ENCODE peak calls at places on chromosomes 12 and 14, in seven cellular contexts. D is HepG2, I is HCT116, O is WTC11, S is H1, U is K562, W is GM12878. E is an unnamed sample.

GRCh38 chr14:61706096-61706690 is 10.9 kb downstream of the HIF1A start:
- DNase-seq in O (no peak), I (no peak), W (no peak), S (no peak), U (no peak), D (no peak), E (no peak)

GRCh38 chr12:68899251-68899771 is 33.7 kb downstream of the CPM start:
- DNase-seq in D (peak), U (no peak), I (peak), S (no peak), W (no peak), O (no peak), E (no peak)

GRCh38 chr12:92784795-92785562 is 82.2 kb downstream of the PLEKHG7 start:
- DNase-seq in S (peak), D (peak), O (no peak), I (peak), U (peak), W (peak), E (peak)

GRCh38 chr12:116919706-116920485 is 9.1 kb downstream of the FBXW8 start:
- DNase-seq in W (no peak), S (no peak), D (no peak), O (no peak), I (no peak), U (no peak), E (no peak)

GRCh38 chr12:6295187-6295811 is 15.2 kb upstream of the PLEKHG6 start:
- DNase-seq in S (no peak), O (no peak), U (peak), I (peak), W (no peak), D (peak), E (no peak)

GRCh38 chr14:59262717-59263469 is 74.4 kb downstream of the DAAM1 start:
- DNase-seq in U (peak), D (peak), S (no peak), O (peak), W (no peak), I (no peak), E (peak)

GRCh38 chr12:106288134-106288509 is 14.4 kb upstream of the TCP11L2 start:
- DNase-seq in S (no peak), O (no peak), D (no peak), W (no peak), I (no peak), U (no peak), E (no peak)

GRCh38 chr14:98984719-98985041 is 287.3 kb downstream of the BCL11B start:
- DNase-seq in S (no peak), I (no peak), D (no peak), W (no peak), U (peak), O (no peak), E (no peak)

GRCh38 chr12:52390739-52391617 is 5.5 kb upstream of the KRT84 start:
- DNase-seq in O (peak), U (peak), I (peak), D (peak), W (no peak), S (no peak), E (peak)

GRCh38 chr12:57046947-57047890 is 2.7 kb downstream of the MYO1A start:
- DNase-seq in O (no peak), I (no peak), W (no peak), D (no peak), S (no peak), U (no peak), E (no peak)

GRCh38 chr12:50557421-50557820 is 52.6 kb downstream of the DIP2B start:
- DNase-seq in U (no peak), W (no peak), S (no peak), O (no peak), D (no peak), I (no peak), E (no peak)

DNA sequence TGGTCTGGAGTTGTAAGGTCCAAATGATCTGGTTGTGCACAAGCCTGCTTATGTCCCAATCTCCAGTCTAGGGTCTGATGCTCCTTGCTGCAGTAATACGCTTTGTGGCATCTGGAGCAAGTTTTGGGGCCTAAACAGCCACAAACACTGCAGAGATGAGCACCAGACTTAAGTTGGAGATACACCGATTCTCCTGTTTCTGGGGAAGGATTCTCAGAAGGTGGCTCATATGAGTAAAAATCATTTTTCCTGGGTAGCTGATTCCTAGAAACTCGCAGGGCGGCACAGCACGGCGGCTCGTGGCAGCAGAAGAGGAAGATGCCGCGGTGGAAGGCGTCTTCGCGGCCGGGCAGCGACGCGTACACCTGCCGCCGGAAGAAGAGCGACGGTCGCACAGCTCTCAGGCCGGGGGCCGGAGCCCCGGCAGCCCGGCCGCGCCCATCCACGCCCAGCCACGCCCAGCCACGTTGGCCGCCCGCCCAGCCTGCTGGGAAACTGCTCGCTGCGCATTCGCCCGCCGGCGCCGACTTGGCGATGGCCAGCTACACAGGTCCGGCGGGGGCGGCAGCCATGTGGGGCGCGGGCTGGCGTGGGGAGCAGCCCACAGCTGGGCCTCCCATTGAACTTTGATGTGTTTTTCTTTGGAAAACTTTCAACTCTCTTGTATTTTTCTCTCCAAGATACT is 129.0 kb downstream of the ASCL4 start:
- DNase-seq in I (no peak), O (peak), D (no peak), W (peak), U (peak), S (no peak), E (peak)
- TF ChIP-seq SP1 in I (no peak), O (peak), D (no peak), W (no peak), U (no peak), S (no peak), E (no peak)

DNA sequence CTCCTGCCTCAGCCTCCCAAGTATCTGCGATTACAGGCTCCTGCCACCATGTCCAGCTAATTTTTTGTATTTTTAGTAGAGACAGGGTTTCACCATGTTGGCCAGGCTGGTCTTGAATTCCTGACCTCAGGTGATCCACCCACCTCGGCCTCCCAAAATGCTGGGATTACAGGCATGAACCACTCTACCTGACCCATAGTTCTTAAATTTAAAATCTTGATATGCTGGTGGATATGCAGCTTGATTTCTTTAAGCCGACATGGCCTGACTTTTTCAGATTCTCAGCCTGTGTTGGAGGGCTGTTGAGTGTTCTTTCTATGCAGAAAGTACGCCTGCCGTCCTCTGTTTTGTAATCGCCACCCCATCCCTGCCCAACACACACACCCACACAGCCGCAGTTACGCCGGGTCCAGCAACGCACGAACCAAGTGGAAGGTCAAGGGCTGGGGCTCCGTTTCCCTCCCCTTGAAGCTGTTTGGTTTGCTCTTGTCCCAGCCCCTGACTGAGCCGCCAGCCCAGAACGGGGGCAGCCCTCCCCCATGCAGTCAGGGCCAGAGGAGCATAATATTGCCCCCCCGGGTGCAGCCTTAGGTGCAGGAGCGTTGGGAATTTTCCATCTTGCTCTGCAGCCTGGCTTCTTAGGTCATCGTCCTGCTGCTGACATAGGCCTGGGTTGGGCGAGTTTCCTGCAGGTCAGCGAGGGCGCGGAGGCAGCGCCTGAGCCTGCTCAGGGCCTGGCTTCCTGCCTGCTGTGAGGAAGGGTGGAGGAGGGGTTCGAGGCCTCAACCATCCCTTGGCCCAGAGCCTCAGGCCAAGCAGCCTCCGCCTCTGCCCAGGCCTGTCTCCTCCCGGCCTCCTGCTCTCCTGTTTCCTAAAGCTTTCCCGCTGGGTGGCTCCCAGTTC is 44.2 kb downstream of the PSMA6 start:
- DNase-seq in I (no peak), O (peak), W (no peak), S (no peak), U (peak), D (peak), E (no peak)
- TF ChIP-seq SP1 in I (peak), O (peak), W (no peak), S (peak), U (no peak), D (peak), E (no peak)

GRCh38 chr12:15151141-15152091 is 69.8 kb downstream of the RERG start:
- DNase-seq in O (no peak), U (no peak), S (no peak), W (no peak), D (peak), I (peak), E (no peak)
- TF ChIP-seq SP1 in O (no peak), U (no peak), S (no peak), W (no peak), D (no peak), I (no peak), E (no peak)

GRCh38 chr14:95958105-95958504 is 81.1 kb upstream of the C14orf132 start:
- DNase-seq in S (no peak), I (no peak), D (no peak), W (no peak), O (no peak), U (no peak), E (no peak)
- TF ChIP-seq SP1 in S (no peak), I (no peak), D (no peak), W (no peak), O (no peak), U (no peak), E (no peak)

E was measured in HEK293T.